ENCODE peak calls at places on chromosomes 3 and 15, in six cellular contexts. K is GM23248, O is HCT116, C is neural progenitor cell, B is SK-N-SH, Z is MM.1S. P is an unnamed sample.

GRCh38 chr15:44092221-44092620 is 102.8 kb downstream of the FRMD5 start:
- DNase-seq in Z (no peak), B (no peak), O (no peak), K (peak), C (no peak), P (peak)

GRCh38 chr15:38683382-38684242 is 119.0 kb upstream of the RASGRP1 start:
- DNase-seq in B (peak), O (peak), Z (peak), C (peak), K (peak), P (peak)

GRCh38 chr15:62554164-62554563 is 389.1 kb upstream of the C2CD4B start:
- DNase-seq in O (no peak), B (peak), K (no peak), C (no peak), Z (no peak), P (no peak)

GRCh38 chr3:30894521-30895289 is at the start of gene GADL1:
- DNase-seq in Z (no peak), C (peak), O (no peak), B (peak), K (peak), P (peak)

GRCh38 chr3:49238274-49239127 is 38.5 kb downstream of the C3orf62 start:
- DNase-seq in K (peak), C (no peak), O (no peak), B (no peak), Z (no peak), P (peak)

GRCh38 chr3:135239485-135239884 is 444.4 kb downstream of the EPHB1 start:
- DNase-seq in K (peak), Z (no peak), B (peak), O (no peak), C (no peak), P (no peak)

GRCh38 chr3:16675805-16676204 is 70.6 kb upstream of the DAZL start:
- DNase-seq in O (no peak), C (no peak), B (no peak), K (no peak), Z (no peak), P (no peak)

GRCh38 chr15:57509965-57510364 is 81.7 kb upstream of the MYZAP start:
- DNase-seq in K (no peak), C (no peak), Z (no peak), O (no peak), B (no peak), P (no peak)

GRCh38 chr15:100712226-100712625 is 109.8 kb downstream of the ASB7 start:
- DNase-seq in C (no peak), K (peak), Z (no peak), B (no peak), O (no peak), P (no peak)

GRCh38 chr3:188854395-188855149 is 317.2 kb upstream of the TPRG1 start:
- DNase-seq in B (no peak), O (no peak), K (peak), C (peak), Z (no peak), P (no peak)

GRCh38 chr3:5140230-5140621 is 18.1 kb downstream of the ARL8B start:
- DNase-seq in O (no peak), B (no peak), Z (no peak), C (no peak), K (no peak), P (no peak)

GRCh38 chr3:15387735-15388134 is 39.6 kb downstream of the METTL6 start:
- DNase-seq in K (no peak), C (no peak), O (no peak), Z (no peak), B (no peak), P (no peak)

GRCh38 chr3:175269394-175269793 is 410.3 kb downstream of the NAALADL2 start:
- DNase-seq in O (no peak), K (no peak), Z (no peak), B (no peak), C (no peak), P (no peak)

GRCh38 chr3:135271562-135272290 is 476.7 kb downstream of the EPHB1 start:
- DNase-seq in O (no peak), C (no peak), Z (no peak), B (no peak), K (no peak), P (no peak)

GRCh38 chr15:51497806-51498205 is 124.8 kb downstream of the DMXL2 start:
- DNase-seq in O (no peak), Z (no peak), C (no peak), K (no peak), B (no peak), P (peak)

GRCh38 chr3:58490860-58491501 is 915 bp upstream of the KCTD6 start:
- DNase-seq in C (no peak), K (no peak), Z (no peak), B (no peak), O (no peak), P (no peak)
- TF ChIP-seq EZH2phosphoT487 in C (no peak), K (no peak), Z (no peak), B (no peak), O (no peak), P (no peak)

DNA sequence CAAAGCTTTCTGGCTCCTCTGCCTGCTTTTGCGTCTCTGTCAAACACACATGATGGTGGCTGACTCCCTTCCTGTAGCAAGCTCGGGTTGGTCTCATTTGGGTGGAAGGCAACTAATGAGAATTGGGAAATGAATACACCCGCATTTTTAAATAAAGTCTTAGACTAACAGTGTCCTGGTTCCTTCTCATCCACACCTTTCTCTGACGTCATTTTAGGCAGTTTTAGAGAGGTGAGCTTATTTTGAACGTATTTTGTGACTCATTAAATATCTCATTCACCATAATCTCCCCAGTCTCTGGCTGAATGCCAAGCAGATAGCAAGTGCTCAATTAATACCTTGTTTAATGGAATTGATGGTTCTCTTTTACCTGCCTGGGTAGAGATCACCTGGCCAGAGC is 149.6 kb upstream of the PROK2 start:
- DNase-seq in B (no peak), Z (no peak), K (no peak), O (no peak), C (no peak), P (no peak)
- H3K9ac ChIP-seq in B (no peak), Z (no peak), K (no peak), O (no peak), C (no peak), P (no peak)

GRCh38 chr3:32219537-32219936 is 18.9 kb upstream of the CMTM8 start:
- DNase-seq in Z (no peak), O (no peak), C (no peak), B (no peak), K (no peak), P (no peak)

GRCh38 chr3:32220006-32220405 is 18.5 kb upstream of the CMTM8 start:
- DNase-seq in C (no peak), Z (no peak), B (no peak), O (no peak), K (no peak), P (peak)

GRCh38 chr3:32217339-32217738 is 21.1 kb upstream of the CMTM8 start:
- DNase-seq in C (no peak), O (no peak), B (no peak), K (no peak), Z (no peak), P (no peak)

GRCh38 chr3:32215185-32215584 is 23.3 kb upstream of the CMTM8 start:
- DNase-seq in B (no peak), O (no peak), C (no peak), K (no peak), Z (no peak), P (no peak)

DNA sequence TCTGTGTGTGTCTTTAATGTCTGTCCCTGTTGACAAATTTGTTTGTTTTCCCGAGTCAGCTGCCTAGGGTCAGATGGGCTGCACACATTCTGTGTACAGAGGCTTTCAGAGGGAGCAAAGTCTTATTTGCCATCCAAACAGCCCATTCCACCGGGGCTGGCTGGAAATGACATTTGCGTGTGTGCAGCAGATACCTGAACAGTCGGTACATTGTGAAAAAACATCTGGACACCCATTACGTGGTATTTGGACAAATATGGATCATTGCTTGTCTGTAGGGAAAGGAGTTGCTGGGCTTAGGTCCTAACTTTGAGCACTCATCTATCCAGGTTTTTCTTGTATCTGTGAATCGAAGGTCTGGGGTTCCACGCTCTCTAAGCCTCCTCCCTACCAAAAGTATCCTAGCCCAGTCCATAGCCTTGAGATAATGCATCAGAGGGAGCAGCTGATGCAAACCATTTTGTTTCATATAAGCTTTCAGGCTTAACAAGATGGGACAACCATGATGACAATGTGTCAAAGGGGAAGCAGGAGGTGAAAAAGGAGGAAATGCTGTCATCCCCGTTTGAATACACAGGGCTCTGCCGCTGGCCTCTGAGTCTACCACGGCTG is 22.2 kb upstream of the CMTM8 start:
- DNase-seq in C (no peak), B (no peak), K (no peak), O (no peak), Z (no peak), P (no peak)
- TF ChIP-seq EZH2phosphoT487 in C (no peak), B (no peak), K (no peak), O (no peak), Z (no peak), P (no peak)

GRCh38 chr15:75193272-75193671 is 8.4 kb upstream of the C15orf39 start:
- DNase-seq in C (no peak), B (no peak), O (no peak), Z (no peak), K (no peak), P (no peak)
- H3K9ac ChIP-seq in C (no peak), B (no peak), O (no peak), Z (no peak), K (no peak), P (no peak)

GRCh38 chr3:154122096-154122911 is 1.1 kb downstream of the ARHGEF26 start:
- DNase-seq in Z (peak), O (no peak), K (peak), B (peak), C (peak), P (no peak)

GRCh38 chr3:154122912-154123559 is 1.8 kb downstream of the ARHGEF26 start:
- DNase-seq in O (no peak), C (no peak), K (peak), B (no peak), Z (peak), P (peak)

GRCh38 chr3:154125378-154126030 is 4.3 kb downstream of the ARHGEF26 start:
- DNase-seq in B (no peak), O (no peak), C (no peak), K (no peak), Z (no peak), P (peak)

GRCh38 chr3:154120903-154121235 is 321 bp upstream of the ARHGEF26 start:
- DNase-seq in K (peak), O (no peak), C (no peak), B (no peak), Z (no peak), P (no peak)

DNA sequence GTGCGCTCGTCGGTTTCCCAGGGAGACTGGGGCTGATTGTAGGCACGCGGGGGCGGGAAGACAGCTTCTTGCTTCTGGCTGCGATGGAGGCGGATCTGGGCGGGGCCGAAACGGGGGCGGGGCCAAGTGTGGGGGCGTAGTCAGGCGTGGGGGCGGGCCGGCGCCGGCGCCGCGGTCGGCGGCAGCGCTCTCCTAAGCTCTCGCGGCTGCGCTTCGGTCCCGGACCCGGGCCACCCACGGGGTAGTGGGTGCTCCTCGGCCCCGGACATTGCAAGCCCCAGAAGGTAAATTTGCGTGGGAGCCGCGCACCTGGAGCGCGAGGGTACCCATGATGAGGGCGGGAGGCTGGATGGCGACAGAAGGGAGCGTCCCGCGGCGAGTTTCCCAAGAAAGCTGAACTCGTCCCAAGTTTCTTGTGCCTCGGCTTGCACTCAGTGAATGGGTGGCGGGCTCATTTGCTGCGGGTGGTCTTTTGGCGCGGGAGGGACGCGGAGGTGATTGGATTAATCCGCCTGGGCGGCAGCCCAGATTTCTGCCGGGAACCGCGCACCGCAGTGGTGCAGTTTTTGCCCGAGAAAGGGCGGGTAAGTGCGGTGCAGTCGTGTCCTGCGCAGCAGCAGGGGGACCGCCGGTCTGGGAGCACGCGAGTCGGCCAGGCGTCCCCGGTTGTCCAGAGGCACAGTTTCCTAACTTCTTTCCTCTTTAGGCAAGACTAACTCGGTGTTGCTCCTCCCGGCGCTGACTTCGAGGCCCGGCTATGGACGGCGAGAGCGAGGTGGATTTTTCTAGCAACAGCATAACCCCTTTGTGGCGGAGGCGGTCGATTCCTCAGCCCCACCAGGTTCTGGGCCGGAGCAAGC is at the start of gene ARHGEF26:
- DNase-seq in O (peak), Z (peak), C (peak), B (peak), K (peak), P (peak)
- TF ChIP-seq EZH2phosphoT487 in O (no peak), Z (no peak), C (no peak), B (no peak), K (no peak), P (no peak)

DNA sequence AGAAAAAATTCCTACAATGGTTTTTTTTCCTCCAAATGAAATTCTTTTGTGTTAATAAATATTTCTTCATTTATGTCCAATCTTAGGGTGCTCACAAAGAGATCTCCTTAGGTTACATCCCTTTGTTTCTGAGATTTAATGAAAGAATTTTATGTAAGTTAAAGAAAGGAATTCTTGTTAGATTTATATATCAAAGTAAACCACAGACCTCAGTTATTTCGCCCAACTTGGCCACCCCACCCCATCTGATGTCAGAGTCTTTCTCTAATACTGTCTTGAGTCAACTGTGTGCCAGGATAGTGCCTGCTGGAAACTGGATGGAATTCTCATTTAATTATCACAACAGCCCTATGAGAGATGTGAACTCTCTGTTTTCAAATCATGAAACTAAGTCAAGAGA is 259.9 kb downstream of the OPA1 start:
- DNase-seq in C (no peak), Z (no peak), O (no peak), B (no peak), K (no peak), P (no peak)
- H3K9ac ChIP-seq in C (no peak), Z (no peak), O (no peak), B (no peak), K (no peak), P (no peak)

DNA sequence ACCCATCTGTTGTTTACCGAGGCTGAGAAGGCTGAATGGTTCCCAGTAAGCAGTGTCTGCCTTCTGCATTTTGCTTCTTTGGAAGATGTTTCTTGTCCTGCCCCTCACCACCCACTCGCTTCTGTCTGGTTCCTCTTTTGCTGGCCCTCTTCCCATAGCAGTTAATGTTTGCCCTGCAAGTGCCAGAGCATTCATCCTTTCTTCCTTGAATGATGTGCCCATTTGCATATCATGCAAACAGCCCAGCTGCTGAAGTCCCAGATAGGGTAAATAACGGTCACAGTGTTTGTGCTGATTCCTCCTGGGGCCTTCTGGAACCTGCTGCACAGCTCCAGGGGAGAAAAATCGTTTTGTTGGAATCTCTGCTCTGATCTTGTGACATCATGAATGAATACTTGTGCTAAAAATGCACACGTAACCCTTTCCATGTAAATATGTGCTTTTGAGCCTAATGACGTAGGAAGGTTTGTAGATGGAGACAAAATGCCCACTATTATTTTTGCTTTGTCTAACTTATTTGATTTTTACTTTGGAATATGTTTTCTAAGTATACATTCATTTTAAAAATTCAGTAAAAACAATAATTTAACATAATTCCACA is 381.0 kb downstream of the SOX2 start:
- DNase-seq in O (no peak), B (no peak), Z (no peak), K (no peak), C (peak), P (no peak)
- TF ChIP-seq EZH2phosphoT487 in O (no peak), B (no peak), Z (no peak), K (no peak), C (no peak), P (no peak)

GRCh38 chr3:31968927-31969418 is 12.1 kb downstream of the OSBPL10 start:
- DNase-seq in B (no peak), O (peak), K (peak), Z (no peak), C (peak), P (peak)

GRCh38 chr3:31973837-31974236 is 7.2 kb downstream of the OSBPL10 start:
- DNase-seq in K (no peak), C (no peak), Z (no peak), O (no peak), B (no peak), P (no peak)

GRCh38 chr3:31973081-31973480 is 8.0 kb downstream of the OSBPL10 start:
- DNase-seq in B (no peak), Z (no peak), O (no peak), K (no peak), C (no peak), P (no peak)

GRCh38 chr3:31974454-31974853 is 6.6 kb downstream of the OSBPL10 start:
- DNase-seq in Z (no peak), O (no peak), B (no peak), K (no peak), C (no peak), P (no peak)

DNA sequence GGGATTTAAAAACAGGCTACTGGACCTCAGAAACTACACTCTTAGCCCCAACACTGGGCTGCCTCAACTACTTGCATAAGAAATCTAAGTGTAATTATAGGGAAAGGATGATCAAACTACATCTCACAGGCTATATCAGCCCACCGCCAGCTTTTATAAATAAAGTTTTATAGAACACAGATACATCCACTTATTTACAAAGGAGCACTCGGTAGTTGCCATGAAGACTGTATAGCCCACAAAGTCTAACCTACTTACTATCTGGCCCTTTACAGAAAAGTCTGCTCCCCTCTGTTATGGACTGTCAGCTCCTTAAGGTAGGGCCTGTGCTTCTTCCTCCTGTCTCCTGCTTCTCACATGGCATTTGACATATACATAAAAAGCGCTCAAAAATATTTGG is 9.5 kb downstream of the OSBPL10 start:
- DNase-seq in Z (no peak), C (no peak), K (no peak), O (no peak), B (no peak), P (no peak)
- H3K9ac ChIP-seq in Z (no peak), C (no peak), K (no peak), O (no peak), B (no peak), P (no peak)